ENCODE peak calls at places on chromosomes 4 and X, in nine cellular contexts. One of them, this sample, is unnamed.
A peak's percentile ranks its signal among the peaks of the same experiment; 100 is the strongest.

GRCh38 chrX:9458516-9459078 is 6.3 kb upstream of the TBL1X start:
- DNase-seq in stomach: no peak
- DNase-seq in PC-3: no peak
- DNase-seq in bronchial epithelial cell: no peak
- DNase-seq in kidney epithelial cell: no peak
- DNase-seq in body of pancreas: peak; percentile 28
- DNase-seq in GM06990: no peak
- DNase-seq in right lobe of liver: no peak
- DNase-seq in psoas muscle: no peak
- DNase-seq in this sample: no peak

GRCh38 chrX:31545726-31546125 is 473.9 kb upstream of the FTHL17 start:
- DNase-seq in stomach: no peak
- DNase-seq in bronchial epithelial cell: peak; percentile 52
- DNase-seq in psoas muscle: no peak
- DNase-seq in right lobe of liver: no peak
- DNase-seq in kidney epithelial cell: no peak
- DNase-seq in PC-3: no peak
- DNase-seq in body of pancreas: no peak
- DNase-seq in GM06990: no peak
- DNase-seq in this sample: no peak

GRCh38 chrX:132257116-132257515 is 37.9 kb upstream of the RAP2C start:
- DNase-seq in body of pancreas: no peak
- DNase-seq in stomach: no peak
- DNase-seq in kidney epithelial cell: no peak
- DNase-seq in psoas muscle: no peak
- DNase-seq in right lobe of liver: no peak
- DNase-seq in PC-3: no peak
- DNase-seq in bronchial epithelial cell: no peak
- DNase-seq in GM06990: no peak
- DNase-seq in this sample: peak; percentile 8

GRCh38 chr4:10080874-10081606 is 35.6 kb downstream of the WDR1 start:
- DNase-seq in stomach: no peak
- DNase-seq in GM06990: no peak
- DNase-seq in body of pancreas: peak; percentile 2
- DNase-seq in right lobe of liver: peak; percentile 42
- DNase-seq in kidney epithelial cell: no peak
- DNase-seq in PC-3: no peak
- DNase-seq in bronchial epithelial cell: no peak
- DNase-seq in psoas muscle: no peak
- DNase-seq in this sample: no peak

GRCh38 chrX:120310861-120311631 is at the start of gene TMEM255A:
- DNase-seq in bronchial epithelial cell: no peak
- DNase-seq in body of pancreas: no peak
- DNase-seq in kidney epithelial cell: no peak
- DNase-seq in psoas muscle: peak; percentile 15
- DNase-seq in right lobe of liver: no peak
- DNase-seq in GM06990: no peak
- DNase-seq in PC-3: no peak
- DNase-seq in stomach: no peak
- DNase-seq in this sample: no peak

GRCh38 chr4:141391771-141392170 is 171.1 kb downstream of the ZNF330 start:
- DNase-seq in GM06990: no peak
- DNase-seq in psoas muscle: no peak
- DNase-seq in bronchial epithelial cell: peak; percentile 33
- DNase-seq in kidney epithelial cell: peak; percentile 38
- DNase-seq in right lobe of liver: no peak
- DNase-seq in stomach: no peak
- DNase-seq in PC-3: peak; percentile 96
- DNase-seq in body of pancreas: no peak
- DNase-seq in this sample: no peak

GRCh38 chrX:39899059-39899458 is 198.7 kb downstream of the BCOR start:
- DNase-seq in right lobe of liver: no peak
- DNase-seq in stomach: no peak
- DNase-seq in kidney epithelial cell: no peak
- DNase-seq in body of pancreas: no peak
- DNase-seq in PC-3: peak; percentile 22
- DNase-seq in bronchial epithelial cell: no peak
- DNase-seq in GM06990: no peak
- DNase-seq in psoas muscle: no peak
- DNase-seq in this sample: no peak

GRCh38 chr4:170025523-170026252 is 507 bp downstream of the MFAP3L start:
- DNase-seq in body of pancreas: peak; percentile 33
- DNase-seq in right lobe of liver: peak; percentile 62
- DNase-seq in bronchial epithelial cell: no peak
- DNase-seq in stomach: no peak
- DNase-seq in kidney epithelial cell: no peak
- DNase-seq in psoas muscle: no peak
- DNase-seq in PC-3: no peak
- DNase-seq in GM06990: no peak
- DNase-seq in this sample: no peak

GRCh38 chr4:15234585-15235126 is 193.2 kb upstream of the C1QTNF7 start:
- DNase-seq in kidney epithelial cell: peak; percentile 70
- DNase-seq in psoas muscle: no peak
- DNase-seq in right lobe of liver: no peak
- DNase-seq in stomach: no peak
- DNase-seq in PC-3: peak; percentile 91
- DNase-seq in bronchial epithelial cell: peak; percentile 93
- DNase-seq in body of pancreas: no peak
- DNase-seq in GM06990: no peak
- DNase-seq in this sample: peak; percentile 88

GRCh38 chr4:101018836-101019235 is 328.5 kb downstream of the PPP3CA start:
- DNase-seq in GM06990: peak; percentile 73
- DNase-seq in bronchial epithelial cell: no peak
- DNase-seq in PC-3: no peak
- DNase-seq in stomach: no peak
- DNase-seq in body of pancreas: no peak
- DNase-seq in kidney epithelial cell: no peak
- DNase-seq in psoas muscle: no peak
- DNase-seq in right lobe of liver: no peak
- DNase-seq in this sample: no peak

GRCh38 chr4:7761312-7761711 is 178.3 kb downstream of the AFAP1 start:
- DNase-seq in bronchial epithelial cell: no peak
- DNase-seq in body of pancreas: no peak
- DNase-seq in right lobe of liver: no peak
- DNase-seq in psoas muscle: no peak
- DNase-seq in kidney epithelial cell: no peak
- DNase-seq in stomach: no peak
- DNase-seq in PC-3: no peak
- DNase-seq in GM06990: no peak
- DNase-seq in this sample: no peak

GRCh38 chrX:71251456-71251973 is 2.4 kb downstream of the ZMYM3 start:
- DNase-seq in kidney epithelial cell: no peak
- DNase-seq in PC-3: no peak
- DNase-seq in stomach: no peak
- DNase-seq in body of pancreas: no peak
- DNase-seq in GM06990: no peak
- DNase-seq in psoas muscle: no peak
- DNase-seq in right lobe of liver: no peak
- DNase-seq in bronchial epithelial cell: no peak
- DNase-seq in this sample: no peak

GRCh38 chr4:76584235-76585152 is 149.5 kb downstream of the SHROOM3 start:
- DNase-seq in bronchial epithelial cell: no peak
- DNase-seq in right lobe of liver: no peak
- DNase-seq in GM06990: no peak
- DNase-seq in psoas muscle: no peak
- DNase-seq in body of pancreas: no peak
- DNase-seq in stomach: no peak
- DNase-seq in kidney epithelial cell: no peak
- DNase-seq in PC-3: no peak
- DNase-seq in this sample: no peak

GRCh38 chr4:139988863-139989765 is 164.9 kb downstream of the MAML3 start:
- DNase-seq in bronchial epithelial cell: peak; percentile 97
- DNase-seq in GM06990: no peak
- DNase-seq in psoas muscle: peak; percentile 48
- DNase-seq in right lobe of liver: no peak
- DNase-seq in PC-3: peak; percentile 94
- DNase-seq in kidney epithelial cell: peak; percentile 93
- DNase-seq in body of pancreas: peak; percentile 35
- DNase-seq in stomach: peak; percentile 34
- DNase-seq in this sample: peak; percentile 78

GRCh38 chr4:30962949-30963348 is 242.8 kb downstream of the PCDH7 start:
- DNase-seq in body of pancreas: no peak
- DNase-seq in GM06990: no peak
- DNase-seq in right lobe of liver: no peak
- DNase-seq in psoas muscle: no peak
- DNase-seq in stomach: no peak
- DNase-seq in PC-3: no peak
- DNase-seq in kidney epithelial cell: no peak
- DNase-seq in bronchial epithelial cell: peak; percentile 91
- DNase-seq in this sample: peak; percentile 32

GRCh38 chr4:150072906-150073714 is 5.1 kb upstream of the DCLK2 start:
- DNase-seq in body of pancreas: no peak
- DNase-seq in psoas muscle: no peak
- DNase-seq in kidney epithelial cell: no peak
- DNase-seq in stomach: no peak
- DNase-seq in PC-3: no peak
- DNase-seq in bronchial epithelial cell: peak; percentile 38
- DNase-seq in right lobe of liver: no peak
- DNase-seq in GM06990: no peak
- DNase-seq in this sample: peak; percentile 86

GRCh38 chr4:71599588-71599987 is 184.3 kb downstream of the GC start:
- DNase-seq in kidney epithelial cell: no peak
- DNase-seq in body of pancreas: no peak
- DNase-seq in right lobe of liver: no peak
- DNase-seq in bronchial epithelial cell: no peak
- DNase-seq in PC-3: no peak
- DNase-seq in GM06990: no peak
- DNase-seq in stomach: no peak
- DNase-seq in psoas muscle: no peak
- DNase-seq in this sample: no peak

GRCh38 chr4:164779811-164780216 is 25.9 kb downstream of the SMIM31 start:
- DNase-seq in bronchial epithelial cell: peak; percentile 37
- DNase-seq in GM06990: no peak
- DNase-seq in right lobe of liver: no peak
- DNase-seq in stomach: peak; percentile 37
- DNase-seq in kidney epithelial cell: no peak
- DNase-seq in psoas muscle: no peak
- DNase-seq in PC-3: peak; percentile 48
- DNase-seq in body of pancreas: peak; percentile 41
- DNase-seq in this sample: no peak

GRCh38 chr4:130689182-130689581 is 1593.2 kb downstream of the C4orf33 start:
- DNase-seq in right lobe of liver: no peak
- DNase-seq in stomach: no peak
- DNase-seq in GM06990: no peak
- DNase-seq in psoas muscle: no peak
- DNase-seq in PC-3: no peak
- DNase-seq in kidney epithelial cell: no peak
- DNase-seq in body of pancreas: no peak
- DNase-seq in bronchial epithelial cell: no peak
- DNase-seq in this sample: no peak

GRCh38 chr4:183797445-183798248 is 107.5 kb upstream of the STOX2 start:
- DNase-seq in right lobe of liver: peak; percentile 59
- DNase-seq in kidney epithelial cell: no peak
- DNase-seq in body of pancreas: peak; percentile 49
- DNase-seq in PC-3: no peak
- DNase-seq in psoas muscle: peak; percentile 28
- DNase-seq in bronchial epithelial cell: peak; percentile 9
- DNase-seq in stomach: peak; percentile 53
- DNase-seq in GM06990: peak; percentile 22
- DNase-seq in this sample: no peak

GRCh38 chrX:24760601-24761000 is 66.9 kb downstream of the POLA1 start:
- DNase-seq in bronchial epithelial cell: no peak
- DNase-seq in body of pancreas: no peak
- DNase-seq in kidney epithelial cell: no peak
- DNase-seq in psoas muscle: no peak
- DNase-seq in GM06990: no peak
- DNase-seq in right lobe of liver: no peak
- DNase-seq in stomach: no peak
- DNase-seq in PC-3: peak; percentile 3
- DNase-seq in this sample: peak; percentile 23

GRCh38 chr4:138751290-138751689 is 264.3 kb upstream of the NOCT start:
- DNase-seq in PC-3: no peak
- DNase-seq in stomach: no peak
- DNase-seq in GM06990: no peak
- DNase-seq in bronchial epithelial cell: peak; percentile 39
- DNase-seq in body of pancreas: no peak
- DNase-seq in right lobe of liver: no peak
- DNase-seq in psoas muscle: no peak
- DNase-seq in kidney epithelial cell: no peak
- DNase-seq in this sample: no peak

GRCh38 chr4:56550642-56551041 is 45.1 kb downstream of the ARL9 start:
- DNase-seq in right lobe of liver: no peak
- DNase-seq in body of pancreas: no peak
- DNase-seq in bronchial epithelial cell: no peak
- DNase-seq in psoas muscle: no peak
- DNase-seq in PC-3: no peak
- DNase-seq in GM06990: no peak
- DNase-seq in kidney epithelial cell: no peak
- DNase-seq in stomach: no peak
- DNase-seq in this sample: no peak

GRCh38 chr4:56544573-56545131 is 39.1 kb downstream of the ARL9 start:
- DNase-seq in right lobe of liver: peak; percentile 89
- DNase-seq in GM06990: peak; percentile 81
- DNase-seq in kidney epithelial cell: peak; percentile 52
- DNase-seq in PC-3: peak; percentile 95
- DNase-seq in stomach: peak; percentile 90
- DNase-seq in body of pancreas: peak; percentile 94
- DNase-seq in bronchial epithelial cell: peak; percentile 67
- DNase-seq in psoas muscle: peak; percentile 84
- DNase-seq in this sample: peak; percentile 63
- H3K4me3 ChIP-seq in right lobe of liver: peak overlapping the region; percentile 42
- H3K4me3 ChIP-seq in GM06990: peak overlapping the region; percentile 22
- H3K4me3 ChIP-seq in kidney epithelial cell: peak overlapping the region; percentile 23
- H3K4me3 ChIP-seq in PC-3: peak overlapping the region; percentile 69
- H3K4me3 ChIP-seq in stomach: peak overlapping the region; percentile 41
- H3K4me3 ChIP-seq in body of pancreas: no peak overlapping the region
- H3K4me3 ChIP-seq in bronchial epithelial cell: peak overlapping the region; percentile 29
- H3K4me3 ChIP-seq in psoas muscle: peak overlapping the region; percentile 59
- H3K4me3 ChIP-seq in this sample: peak overlapping the region; percentile 58

GRCh38 chrX:100635040-100635439 is 1.6 kb downstream of the TSPAN6 start:
- DNase-seq in kidney epithelial cell: no peak
- DNase-seq in bronchial epithelial cell: no peak
- DNase-seq in stomach: no peak
- DNase-seq in psoas muscle: no peak
- DNase-seq in right lobe of liver: no peak
- DNase-seq in GM06990: no peak
- DNase-seq in PC-3: no peak
- DNase-seq in body of pancreas: no peak
- DNase-seq in this sample: no peak
- H3K4me3 ChIP-seq in kidney epithelial cell: no peak overlapping the region
- H3K4me3 ChIP-seq in bronchial epithelial cell: no peak overlapping the region
- H3K4me3 ChIP-seq in stomach: no peak overlapping the region
- H3K4me3 ChIP-seq in psoas muscle: no peak overlapping the region
- H3K4me3 ChIP-seq in right lobe of liver: no peak overlapping the region
- H3K4me3 ChIP-seq in GM06990: no peak overlapping the region
- H3K4me3 ChIP-seq in PC-3: peak overlapping the region; percentile 84
- H3K4me3 ChIP-seq in body of pancreas: no peak overlapping the region
- H3K4me3 ChIP-seq in this sample: peak overlapping the region; percentile 70

GRCh38 chr4:48033825-48034413 is 17.3 kb downstream of the NIPAL1 start:
- DNase-seq in PC-3: peak; percentile 61
- DNase-seq in stomach: peak; percentile 52
- DNase-seq in psoas muscle: no peak
- DNase-seq in right lobe of liver: no peak
- DNase-seq in kidney epithelial cell: no peak
- DNase-seq in body of pancreas: peak; percentile 66
- DNase-seq in bronchial epithelial cell: peak; percentile 35
- DNase-seq in GM06990: peak; percentile 55
- DNase-seq in this sample: no peak
- H3K4me3 ChIP-seq in PC-3: no peak overlapping the region
- H3K4me3 ChIP-seq in stomach: no peak overlapping the region
- H3K4me3 ChIP-seq in psoas muscle: no peak overlapping the region
- H3K4me3 ChIP-seq in right lobe of liver: no peak overlapping the region
- H3K4me3 ChIP-seq in kidney epithelial cell: no peak overlapping the region
- H3K4me3 ChIP-seq in body of pancreas: no peak overlapping the region
- H3K4me3 ChIP-seq in bronchial epithelial cell: no peak overlapping the region
- H3K4me3 ChIP-seq in GM06990: no peak overlapping the region
- H3K4me3 ChIP-seq in this sample: no peak overlapping the region

GRCh38 chrX:153673398-153674218 is at the start of gene PNCK:
- DNase-seq in bronchial epithelial cell: no peak
- DNase-seq in kidney epithelial cell: no peak
- DNase-seq in right lobe of liver: no peak
- DNase-seq in GM06990: no peak
- DNase-seq in body of pancreas: no peak
- DNase-seq in PC-3: no peak
- DNase-seq in stomach: no peak
- DNase-seq in psoas muscle: no peak
- DNase-seq in this sample: no peak
- H3K4me3 ChIP-seq in bronchial epithelial cell: no peak within 1 kb of the TSS
- H3K4me3 ChIP-seq in kidney epithelial cell: no peak within 1 kb of the TSS
- H3K4me3 ChIP-seq in right lobe of liver: no peak within 1 kb of the TSS
- H3K4me3 ChIP-seq in GM06990: no peak within 1 kb of the TSS
- H3K4me3 ChIP-seq in body of pancreas: no peak within 1 kb of the TSS
- H3K4me3 ChIP-seq in PC-3: no peak within 1 kb of the TSS
- H3K4me3 ChIP-seq in stomach: no peak within 1 kb of the TSS
- H3K4me3 ChIP-seq in psoas muscle: no peak within 1 kb of the TSS
- H3K4me3 ChIP-seq in this sample: no peak within 1 kb of the TSS